ENCODE peak calls at places on chromosome 13, in five cellular contexts. V, G, R, M and T are unnamed samples. For H3K4me1, the result is how much of the 10 kb centered on the place peaks cover.

GRCh38 chr13:45162821-45163220 is 38.0 kb downstream of the KCTD4 start:
- DNase-seq in R (no peak), G (no peak), M (no peak), V (no peak), T (no peak)

GRCh38 chr13:59746291-59746962 is 417.3 kb downstream of the DIAPH3 start:
- DNase-seq in G (no peak), M (no peak), R (no peak), V (no peak), T (no peak)

GRCh38 chr13:65936249-65936648 is 1293.9 kb downstream of the PCDH9 start:
- DNase-seq in R (no peak), M (no peak), V (no peak), G (no peak), T (no peak)

GRCh38 chr13:114263590-114263989 is 17.8 kb upstream of the UPF3A start:
- DNase-seq in G (no peak), V (no peak), R (no peak), M (peak), T (no peak)

GRCh38 chr13:73089216-73089615 is 30.4 kb downstream of the KLF5 start:
- DNase-seq in R (no peak), V (no peak), G (no peak), M (no peak), T (no peak)

GRCh38 chr13:63048648-63049047 is 1633.0 kb upstream of the PCDH20 start:
- DNase-seq in G (no peak), M (no peak), R (no peak), V (no peak), T (no peak)

GRCh38 chr13:85148009-85148408 is 651.2 kb downstream of the SLITRK6 start:
- DNase-seq in R (no peak), G (no peak), V (no peak), M (no peak), T (no peak)

GRCh38 chr13:80337011-80337688 is 3.8 kb downstream of the SPRY2 start:
- DNase-seq in R (peak), V (no peak), G (no peak), M (no peak), T (no peak)

GRCh38 chr13:23828086-23828485 is 61.1 kb downstream of the MIPEP start:
- DNase-seq in R (no peak), V (no peak), G (no peak), M (no peak), T (no peak)

GRCh38 chr13:86922936-86923335 is 748.2 kb upstream of the SLITRK5 start:
- DNase-seq in V (no peak), G (no peak), R (no peak), M (no peak), T (no peak)

GRCh38 chr13:27393101-27393500 is 31.3 kb upstream of the GTF3A start:
- DNase-seq in V (no peak), G (no peak), M (no peak), R (no peak), T (no peak)

GRCh38 chr13:93172109-93172508 is 54.5 kb upstream of the GPC6 start:
- DNase-seq in V (no peak), M (no peak), G (no peak), R (no peak), T (no peak)
- TF ChIP-seq CTCF in V (no peak), M (peak), G (no peak), R (no peak), T (no peak)

GRCh38 chr13:42959615-42960014 is 32.4 kb downstream of the EPSTI1 start:
- DNase-seq in G (no peak), R (no peak), M (no peak), V (no peak), T (no peak)
- H3K4me1 ChIP-seq in G (under half), R (under half), M (under half), V (under half), T (under half)

GRCh38 chr13:33859691-33860303 is 41.8 kb downstream of the RFC3 start:
- DNase-seq in M (no peak), G (no peak), R (no peak), V (no peak), T (no peak)
- TF ChIP-seq CTCF in M (no peak), G (no peak), R (no peak), V (no peak), T (no peak)

GRCh38 chr13:98481511-98481951 is 95.4 kb downstream of the STK24 start:
- DNase-seq in R (no peak), V (peak), M (no peak), G (no peak), T (no peak)
- H3K4me1 ChIP-seq in R (under half), V (half or more), M (under half), G (half or more), T (half or more)

DNA sequence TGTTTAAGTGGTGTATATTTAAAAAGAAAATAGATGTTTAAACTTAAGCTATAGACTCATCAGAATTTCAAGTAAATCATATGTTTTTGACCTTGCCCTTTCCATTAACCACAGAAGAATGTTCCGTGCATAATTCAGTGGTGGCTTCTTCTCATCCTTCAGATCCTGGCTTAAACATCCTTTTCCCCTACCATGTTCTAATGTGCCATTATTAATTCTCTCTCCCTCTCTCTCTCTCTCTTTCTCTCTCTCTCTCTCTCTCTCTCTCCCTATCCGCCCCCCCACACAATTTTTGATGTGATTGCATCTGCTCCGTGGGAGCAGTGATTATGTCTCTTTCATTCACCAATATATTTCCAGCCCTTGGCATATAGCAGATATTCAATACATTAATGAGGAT is 116.4 kb downstream of the DCLK1 start:
- DNase-seq in M (no peak), R (no peak), G (no peak), V (no peak), T (no peak)
- TF ChIP-seq CTCF in M (no peak), R (no peak), G (no peak), V (no peak), T (no peak)

GRCh38 chr13:46633416-46633815 is 80.4 kb downstream of the LRCH1 start:
- DNase-seq in G (no peak), M (no peak), V (no peak), R (no peak), T (no peak)
- H3K4me1 ChIP-seq in G (under half), M (under half), V (under half), R (under half), T (under half)

GRCh38 chr13:91036886-91037285 is 310.6 kb upstream of the MIR17HG start:
- DNase-seq in G (no peak), R (no peak), V (no peak), M (no peak), T (no peak)

GRCh38 chr13:91032104-91032503 is 315.4 kb upstream of the MIR17HG start:
- DNase-seq in M (no peak), R (no peak), G (no peak), V (no peak), T (no peak)

GRCh38 chr13:91031508-91031907 is 316.0 kb upstream of the MIR17HG start:
- DNase-seq in V (no peak), R (no peak), G (no peak), M (no peak), T (no peak)
- TF ChIP-seq CTCF in V (no peak), R (no peak), G (no peak), M (no peak), T (no peak)

DNA sequence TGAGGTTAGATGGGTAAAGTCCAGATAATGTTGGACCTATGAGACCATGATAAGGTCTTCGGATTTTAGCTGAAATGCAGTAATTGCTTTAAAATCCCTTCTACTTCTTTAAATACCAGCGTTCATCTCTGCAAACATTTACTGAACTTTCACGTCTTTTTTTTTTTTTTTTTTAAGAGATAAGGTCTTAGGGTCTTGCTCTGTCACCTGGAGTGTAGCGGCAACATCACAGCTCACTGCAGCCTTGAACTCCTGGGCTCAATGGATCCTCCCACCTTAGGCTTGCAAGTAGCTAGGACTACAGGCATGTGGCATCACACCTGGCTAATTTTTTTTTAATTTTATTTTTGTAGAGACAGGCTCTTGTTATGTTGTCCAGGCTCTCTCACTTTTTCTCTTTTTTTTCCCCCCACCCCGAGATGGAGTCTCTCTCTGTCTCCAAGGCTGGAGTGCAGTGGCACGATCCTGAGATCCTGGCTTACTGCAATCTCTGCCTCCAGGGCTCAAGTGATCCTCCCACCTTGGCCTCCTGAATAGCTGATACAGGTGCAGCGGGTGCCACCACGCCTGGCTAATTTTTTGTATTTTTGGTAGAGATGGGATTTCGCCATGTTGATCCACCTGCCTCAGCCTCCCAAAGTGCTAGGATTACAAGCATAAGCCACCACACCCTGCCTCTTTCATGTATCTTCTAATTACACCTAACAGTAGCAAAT is 4.2 kb upstream of the WBP4 start:
- DNase-seq in G (no peak), R (no peak), V (no peak), M (no peak), T (no peak)
- H3K4me1 ChIP-seq in G (half or more), R (under half), V (half or more), M (half or more), T (under half)